ENCODE peak calls at places on chromosomes 3 and 15, in ten cellular contexts. One of them, this sample, is unnamed.

GRCh38 chr3:163058190-163058854 is 1561.7 kb downstream of the OTOL1 start:
- DNase-seq in iPS-NIHi11: no peak
- DNase-seq in stimulated activated CD8-positive, alpha-beta memory T cell treated with anti-CD3 and anti-CD28 coated beads, Interleukin-2, amount 100 ng/mL, for 48 hours: no peak
- DNase-seq in H7: no peak
- DNase-seq in non-pigmented ciliary epithelial cell: no peak
- DNase-seq in retina: no peak
- DNase-seq in neuronal stem cell: no peak
- DNase-seq in PC-9: no peak
- DNase-seq in upper lobe of right lung: no peak
- DNase-seq in mesothelial cell of epicardium: no peak
- DNase-seq in this sample: no peak

GRCh38 chr3:194377708-194378107 is 8.2 kb upstream of the LRRC15 start:
- DNase-seq in iPS-NIHi11: no peak
- DNase-seq in stimulated activated CD8-positive, alpha-beta memory T cell treated with anti-CD3 and anti-CD28 coated beads, Interleukin-2, amount 100 ng/mL, for 48 hours: no peak
- DNase-seq in H7: no peak
- DNase-seq in non-pigmented ciliary epithelial cell: no peak
- DNase-seq in retina: no peak
- DNase-seq in neuronal stem cell: no peak
- DNase-seq in PC-9: no peak
- DNase-seq in upper lobe of right lung: no peak
- DNase-seq in mesothelial cell of epicardium: no peak
- DNase-seq in this sample: no peak

GRCh38 chr3:58824285-58824684 is 157.7 kb upstream of the FAM3D start:
- DNase-seq in iPS-NIHi11: peak; percentile 65
- DNase-seq in stimulated activated CD8-positive, alpha-beta memory T cell treated with anti-CD3 and anti-CD28 coated beads, Interleukin-2, amount 100 ng/mL, for 48 hours: no peak
- DNase-seq in H7: peak; percentile 46
- DNase-seq in non-pigmented ciliary epithelial cell: peak; percentile 38
- DNase-seq in retina: peak; percentile 76
- DNase-seq in neuronal stem cell: peak; percentile 51
- DNase-seq in PC-9: no peak
- DNase-seq in upper lobe of right lung: peak; percentile 61
- DNase-seq in mesothelial cell of epicardium: peak; percentile 36
- DNase-seq in this sample: peak; percentile 54

GRCh38 chr3:14434541-14435151 is 32.2 kb downstream of the SLC6A6 start:
- DNase-seq in iPS-NIHi11: no peak
- DNase-seq in stimulated activated CD8-positive, alpha-beta memory T cell treated with anti-CD3 and anti-CD28 coated beads, Interleukin-2, amount 100 ng/mL, for 48 hours: no peak
- DNase-seq in H7: no peak
- DNase-seq in non-pigmented ciliary epithelial cell: no peak
- DNase-seq in retina: no peak
- DNase-seq in neuronal stem cell: no peak
- DNase-seq in PC-9: peak; percentile 42
- DNase-seq in upper lobe of right lung: peak; percentile 82
- DNase-seq in mesothelial cell of epicardium: no peak
- DNase-seq in this sample: no peak

GRCh38 chr15:93418566-93418965 is 329.6 kb upstream of the RGMA start:
- DNase-seq in iPS-NIHi11: no peak
- DNase-seq in stimulated activated CD8-positive, alpha-beta memory T cell treated with anti-CD3 and anti-CD28 coated beads, Interleukin-2, amount 100 ng/mL, for 48 hours: no peak
- DNase-seq in H7: no peak
- DNase-seq in non-pigmented ciliary epithelial cell: no peak
- DNase-seq in retina: no peak
- DNase-seq in neuronal stem cell: no peak
- DNase-seq in PC-9: no peak
- DNase-seq in upper lobe of right lung: no peak
- DNase-seq in mesothelial cell of epicardium: no peak
- DNase-seq in this sample: no peak

GRCh38 chr3:134627831-134628230 is 23.0 kb downstream of the KY start:
- DNase-seq in iPS-NIHi11: no peak
- DNase-seq in stimulated activated CD8-positive, alpha-beta memory T cell treated with anti-CD3 and anti-CD28 coated beads, Interleukin-2, amount 100 ng/mL, for 48 hours: no peak
- DNase-seq in H7: no peak
- DNase-seq in non-pigmented ciliary epithelial cell: no peak
- DNase-seq in retina: no peak
- DNase-seq in neuronal stem cell: no peak
- DNase-seq in PC-9: peak; percentile 48
- DNase-seq in upper lobe of right lung: no peak
- DNase-seq in mesothelial cell of epicardium: no peak
- DNase-seq in this sample: no peak

GRCh38 chr15:89833966-89834365 is 19.3 kb upstream of the ANPEP start:
- DNase-seq in iPS-NIHi11: no peak
- DNase-seq in stimulated activated CD8-positive, alpha-beta memory T cell treated with anti-CD3 and anti-CD28 coated beads, Interleukin-2, amount 100 ng/mL, for 48 hours: no peak
- DNase-seq in H7: no peak
- DNase-seq in non-pigmented ciliary epithelial cell: no peak
- DNase-seq in retina: no peak
- DNase-seq in neuronal stem cell: no peak
- DNase-seq in PC-9: no peak
- DNase-seq in upper lobe of right lung: no peak
- DNase-seq in mesothelial cell of epicardium: no peak
- DNase-seq in this sample: no peak

GRCh38 chr3:25448750-25449684 is 21.0 kb downstream of the RARB start:
- DNase-seq in iPS-NIHi11: peak; percentile 66
- DNase-seq in stimulated activated CD8-positive, alpha-beta memory T cell treated with anti-CD3 and anti-CD28 coated beads, Interleukin-2, amount 100 ng/mL, for 48 hours: no peak
- DNase-seq in H7: peak; percentile 42
- DNase-seq in non-pigmented ciliary epithelial cell: no peak
- DNase-seq in retina: peak; percentile 67
- DNase-seq in neuronal stem cell: no peak
- DNase-seq in PC-9: no peak
- DNase-seq in upper lobe of right lung: peak; percentile 86
- DNase-seq in mesothelial cell of epicardium: peak; percentile 49
- DNase-seq in this sample: no peak

GRCh38 chr3:192220915-192221314 is 506.4 kb downstream of the FGF12 start:
- DNase-seq in iPS-NIHi11: no peak
- DNase-seq in stimulated activated CD8-positive, alpha-beta memory T cell treated with anti-CD3 and anti-CD28 coated beads, Interleukin-2, amount 100 ng/mL, for 48 hours: no peak
- DNase-seq in H7: no peak
- DNase-seq in non-pigmented ciliary epithelial cell: no peak
- DNase-seq in retina: no peak
- DNase-seq in neuronal stem cell: no peak
- DNase-seq in PC-9: no peak
- DNase-seq in upper lobe of right lung: no peak
- DNase-seq in mesothelial cell of epicardium: no peak
- DNase-seq in this sample: no peak

GRCh38 chr15:60635507-60636352 is 156.8 kb upstream of the ICE2 start:
- DNase-seq in iPS-NIHi11: no peak
- DNase-seq in stimulated activated CD8-positive, alpha-beta memory T cell treated with anti-CD3 and anti-CD28 coated beads, Interleukin-2, amount 100 ng/mL, for 48 hours: no peak
- DNase-seq in H7: no peak
- DNase-seq in non-pigmented ciliary epithelial cell: no peak
- DNase-seq in retina: no peak
- DNase-seq in neuronal stem cell: no peak
- DNase-seq in PC-9: no peak
- DNase-seq in upper lobe of right lung: no peak
- DNase-seq in mesothelial cell of epicardium: no peak
- DNase-seq in this sample: no peak

GRCh38 chr3:124928333-124929202 is 6.0 kb downstream of the MUC13 start:
- DNase-seq in iPS-NIHi11: peak; percentile 57
- DNase-seq in stimulated activated CD8-positive, alpha-beta memory T cell treated with anti-CD3 and anti-CD28 coated beads, Interleukin-2, amount 100 ng/mL, for 48 hours: peak; percentile 18
- DNase-seq in H7: peak; percentile 36
- DNase-seq in non-pigmented ciliary epithelial cell: peak; percentile 40
- DNase-seq in retina: peak; percentile 20
- DNase-seq in neuronal stem cell: peak; percentile 54
- DNase-seq in PC-9: peak; percentile 39
- DNase-seq in upper lobe of right lung: no peak
- DNase-seq in mesothelial cell of epicardium: no peak
- DNase-seq in this sample: peak; percentile 37

GRCh38 chr3:150384517-150385212 is 23.4 kb upstream of the TSC22D2 start:
- DNase-seq in iPS-NIHi11: peak; percentile 58
- DNase-seq in stimulated activated CD8-positive, alpha-beta memory T cell treated with anti-CD3 and anti-CD28 coated beads, Interleukin-2, amount 100 ng/mL, for 48 hours: peak; percentile 26
- DNase-seq in H7: peak; percentile 24
- DNase-seq in non-pigmented ciliary epithelial cell: no peak
- DNase-seq in retina: peak; percentile 62
- DNase-seq in neuronal stem cell: peak; percentile 21
- DNase-seq in PC-9: no peak
- DNase-seq in upper lobe of right lung: peak; percentile 69
- DNase-seq in mesothelial cell of epicardium: no peak
- DNase-seq in this sample: no peak

GRCh38 chr3:75655501-75655904 is 8.6 kb upstream of the FRG2C start:
- DNase-seq in iPS-NIHi11: peak; percentile 41
- DNase-seq in stimulated activated CD8-positive, alpha-beta memory T cell treated with anti-CD3 and anti-CD28 coated beads, Interleukin-2, amount 100 ng/mL, for 48 hours: no peak
- DNase-seq in H7: peak; percentile 78
- DNase-seq in non-pigmented ciliary epithelial cell: no peak
- DNase-seq in retina: peak; percentile 61
- DNase-seq in neuronal stem cell: no peak
- DNase-seq in PC-9: no peak
- DNase-seq in upper lobe of right lung: no peak
- DNase-seq in mesothelial cell of epicardium: no peak
- DNase-seq in this sample: no peak

GRCh38 chr3:10548997-10549396 is 43.6 kb upstream of the ATP2B2 start:
- DNase-seq in iPS-NIHi11: no peak
- DNase-seq in stimulated activated CD8-positive, alpha-beta memory T cell treated with anti-CD3 and anti-CD28 coated beads, Interleukin-2, amount 100 ng/mL, for 48 hours: no peak
- DNase-seq in H7: no peak
- DNase-seq in non-pigmented ciliary epithelial cell: no peak
- DNase-seq in retina: no peak
- DNase-seq in neuronal stem cell: no peak
- DNase-seq in PC-9: no peak
- DNase-seq in upper lobe of right lung: peak; percentile 20
- DNase-seq in mesothelial cell of epicardium: no peak
- DNase-seq in this sample: no peak

GRCh38 chr3:44030690-44031344 is 210.9 kb upstream of the TOPAZ1 start:
- DNase-seq in iPS-NIHi11: no peak
- DNase-seq in stimulated activated CD8-positive, alpha-beta memory T cell treated with anti-CD3 and anti-CD28 coated beads, Interleukin-2, amount 100 ng/mL, for 48 hours: no peak
- DNase-seq in H7: no peak
- DNase-seq in non-pigmented ciliary epithelial cell: no peak
- DNase-seq in retina: no peak
- DNase-seq in neuronal stem cell: no peak
- DNase-seq in PC-9: no peak
- DNase-seq in upper lobe of right lung: no peak
- DNase-seq in mesothelial cell of epicardium: no peak
- DNase-seq in this sample: no peak

GRCh38 chr3:117661636-117662095 is 952.1 kb downstream of the TUSC7 start:
- DNase-seq in iPS-NIHi11: no peak
- DNase-seq in stimulated activated CD8-positive, alpha-beta memory T cell treated with anti-CD3 and anti-CD28 coated beads, Interleukin-2, amount 100 ng/mL, for 48 hours: no peak
- DNase-seq in H7: no peak
- DNase-seq in non-pigmented ciliary epithelial cell: peak; percentile 19
- DNase-seq in retina: no peak
- DNase-seq in neuronal stem cell: no peak
- DNase-seq in PC-9: no peak
- DNase-seq in upper lobe of right lung: no peak
- DNase-seq in mesothelial cell of epicardium: no peak
- DNase-seq in this sample: no peak

GRCh38 chr15:100924436-100924835 is 5.3 kb downstream of the LRRK1 start:
- DNase-seq in iPS-NIHi11: no peak
- DNase-seq in stimulated activated CD8-positive, alpha-beta memory T cell treated with anti-CD3 and anti-CD28 coated beads, Interleukin-2, amount 100 ng/mL, for 48 hours: no peak
- DNase-seq in H7: no peak
- DNase-seq in non-pigmented ciliary epithelial cell: no peak
- DNase-seq in retina: peak; percentile 4
- DNase-seq in neuronal stem cell: no peak
- DNase-seq in PC-9: no peak
- DNase-seq in upper lobe of right lung: no peak
- DNase-seq in mesothelial cell of epicardium: no peak
- DNase-seq in this sample: no peak

GRCh38 chr15:33074942-33075341 is 119.6 kb downstream of the FMN1 start:
- DNase-seq in iPS-NIHi11: no peak
- DNase-seq in stimulated activated CD8-positive, alpha-beta memory T cell treated with anti-CD3 and anti-CD28 coated beads, Interleukin-2, amount 100 ng/mL, for 48 hours: no peak
- DNase-seq in H7: no peak
- DNase-seq in non-pigmented ciliary epithelial cell: no peak
- DNase-seq in retina: no peak
- DNase-seq in neuronal stem cell: no peak
- DNase-seq in PC-9: no peak
- DNase-seq in upper lobe of right lung: no peak
- DNase-seq in mesothelial cell of epicardium: no peak
- DNase-seq in this sample: no peak

GRCh38 chr3:183991403-183991802 is 26.3 kb downstream of the ABCC5 start:
- DNase-seq in iPS-NIHi11: no peak
- DNase-seq in stimulated activated CD8-positive, alpha-beta memory T cell treated with anti-CD3 and anti-CD28 coated beads, Interleukin-2, amount 100 ng/mL, for 48 hours: no peak
- DNase-seq in H7: no peak
- DNase-seq in non-pigmented ciliary epithelial cell: no peak
- DNase-seq in retina: no peak
- DNase-seq in neuronal stem cell: no peak
- DNase-seq in PC-9: no peak
- DNase-seq in upper lobe of right lung: no peak
- DNase-seq in mesothelial cell of epicardium: no peak
- DNase-seq in this sample: no peak

GRCh38 chr3:20546636-20547035 is 360.6 kb upstream of the SGO1 start:
- DNase-seq in iPS-NIHi11: no peak
- DNase-seq in stimulated activated CD8-positive, alpha-beta memory T cell treated with anti-CD3 and anti-CD28 coated beads, Interleukin-2, amount 100 ng/mL, for 48 hours: no peak
- DNase-seq in H7: no peak
- DNase-seq in non-pigmented ciliary epithelial cell: no peak
- DNase-seq in retina: no peak
- DNase-seq in neuronal stem cell: no peak
- DNase-seq in PC-9: no peak
- DNase-seq in upper lobe of right lung: no peak
- DNase-seq in mesothelial cell of epicardium: no peak
- DNase-seq in this sample: no peak

GRCh38 chr3:20185364-20185732 is 658 bp downstream of the SGO1 start:
- DNase-seq in iPS-NIHi11: peak; percentile 24
- DNase-seq in stimulated activated CD8-positive, alpha-beta memory T cell treated with anti-CD3 and anti-CD28 coated beads, Interleukin-2, amount 100 ng/mL, for 48 hours: no peak
- DNase-seq in H7: peak; percentile 28
- DNase-seq in non-pigmented ciliary epithelial cell: no peak
- DNase-seq in retina: no peak
- DNase-seq in neuronal stem cell: no peak
- DNase-seq in PC-9: no peak
- DNase-seq in upper lobe of right lung: no peak
- DNase-seq in mesothelial cell of epicardium: no peak
- DNase-seq in this sample: no peak

GRCh38 chr3:171435143-171435542 is 25.1 kb downstream of the TNIK start:
- DNase-seq in iPS-NIHi11: no peak
- DNase-seq in stimulated activated CD8-positive, alpha-beta memory T cell treated with anti-CD3 and anti-CD28 coated beads, Interleukin-2, amount 100 ng/mL, for 48 hours: no peak
- DNase-seq in H7: no peak
- DNase-seq in non-pigmented ciliary epithelial cell: no peak
- DNase-seq in retina: no peak
- DNase-seq in neuronal stem cell: no peak
- DNase-seq in PC-9: no peak
- DNase-seq in upper lobe of right lung: no peak
- DNase-seq in mesothelial cell of epicardium: no peak
- DNase-seq in this sample: no peak

GRCh38 chr15:101027920-101028319 is 108.8 kb downstream of the LRRK1 start:
- DNase-seq in iPS-NIHi11: no peak
- DNase-seq in stimulated activated CD8-positive, alpha-beta memory T cell treated with anti-CD3 and anti-CD28 coated beads, Interleukin-2, amount 100 ng/mL, for 48 hours: no peak
- DNase-seq in H7: no peak
- DNase-seq in non-pigmented ciliary epithelial cell: no peak
- DNase-seq in retina: peak; percentile 66
- DNase-seq in neuronal stem cell: no peak
- DNase-seq in PC-9: no peak
- DNase-seq in upper lobe of right lung: no peak
- DNase-seq in mesothelial cell of epicardium: no peak
- DNase-seq in this sample: no peak

GRCh38 chr3:195150194-195151118 is 120.5 kb downstream of the XXYLT1 start:
- DNase-seq in iPS-NIHi11: peak; percentile 37
- DNase-seq in stimulated activated CD8-positive, alpha-beta memory T cell treated with anti-CD3 and anti-CD28 coated beads, Interleukin-2, amount 100 ng/mL, for 48 hours: no peak
- DNase-seq in H7: peak; percentile 70
- DNase-seq in non-pigmented ciliary epithelial cell: peak; percentile 61
- DNase-seq in retina: peak; percentile 57
- DNase-seq in neuronal stem cell: no peak
- DNase-seq in PC-9: no peak
- DNase-seq in upper lobe of right lung: peak; percentile 88
- DNase-seq in mesothelial cell of epicardium: no peak
- DNase-seq in this sample: peak; percentile 27

GRCh38 chr3:140508545-140508944 is 169.3 kb upstream of the TRIM42 start:
- DNase-seq in iPS-NIHi11: no peak
- DNase-seq in stimulated activated CD8-positive, alpha-beta memory T cell treated with anti-CD3 and anti-CD28 coated beads, Interleukin-2, amount 100 ng/mL, for 48 hours: no peak
- DNase-seq in H7: no peak
- DNase-seq in non-pigmented ciliary epithelial cell: no peak
- DNase-seq in retina: no peak
- DNase-seq in neuronal stem cell: no peak
- DNase-seq in PC-9: no peak
- DNase-seq in upper lobe of right lung: no peak
- DNase-seq in mesothelial cell of epicardium: no peak
- DNase-seq in this sample: no peak

This sample was measured in iPS DF 6.9.